ENCODE peak calls at places on chromosomes 13 and 19, in seven cellular contexts. One of them, this sample, is unnamed.
A peak's percentile ranks its signal among the peaks of the same experiment; 100 is the strongest.

GRCh38 chr13:114219406-114219805 is 15.3 kb upstream of the CDC16 start:
- DNase-seq in omental fat pad: no peak
- DNase-seq in AG09319: no peak
- DNase-seq in K562: no peak
- DNase-seq in fibroblast of pulmonary artery: peak; percentile 41
- DNase-seq in fibroblast of lung: no peak
- DNase-seq in thoracic aorta: no peak
- DNase-seq in this sample: no peak

GRCh38 chr19:51688665-51689571 is 4.2 kb upstream of the SPACA6 start:
- DNase-seq in omental fat pad: peak; percentile 66
- DNase-seq in AG09319: peak; percentile 97
- DNase-seq in K562: peak; percentile 79
- DNase-seq in fibroblast of pulmonary artery: peak; percentile 97
- DNase-seq in fibroblast of lung: peak; percentile 96
- DNase-seq in thoracic aorta: peak; percentile 74
- DNase-seq in this sample: peak; percentile 75

GRCh38 chr19:11377237-11377636 is 2.8 kb downstream of the SWSAP1 start:
- DNase-seq in omental fat pad: peak; percentile 52
- DNase-seq in AG09319: peak; percentile 45
- DNase-seq in K562: peak; percentile 43
- DNase-seq in fibroblast of pulmonary artery: peak; percentile 79
- DNase-seq in fibroblast of lung: peak; percentile 92
- DNase-seq in thoracic aorta: no peak
- DNase-seq in this sample: peak; percentile 46

GRCh38 chr13:51684076-51684475 is 99.8 kb downstream of the WDFY2 start:
- DNase-seq in omental fat pad: no peak
- DNase-seq in AG09319: peak; percentile 28
- DNase-seq in K562: no peak
- DNase-seq in fibroblast of pulmonary artery: peak; percentile 38
- DNase-seq in fibroblast of lung: no peak
- DNase-seq in thoracic aorta: no peak
- DNase-seq in this sample: no peak

GRCh38 chr19:15251749-15252397 is 19.6 kb upstream of the EPHX3 start:
- DNase-seq in omental fat pad: peak; percentile 31
- DNase-seq in AG09319: peak; percentile 92
- DNase-seq in K562: peak; percentile 68
- DNase-seq in fibroblast of pulmonary artery: peak; percentile 98
- DNase-seq in fibroblast of lung: peak; percentile 98
- DNase-seq in thoracic aorta: peak; percentile 50
- DNase-seq in this sample: peak; percentile 78

GRCh38 chr19:5403968-5404640 is 51.1 kb upstream of the ZNRF4 start:
- DNase-seq in omental fat pad: peak; percentile 80
- DNase-seq in AG09319: peak; percentile 52
- DNase-seq in K562: peak; percentile 86
- DNase-seq in fibroblast of pulmonary artery: peak; percentile 90
- DNase-seq in fibroblast of lung: peak; percentile 83
- DNase-seq in thoracic aorta: peak; percentile 5
- DNase-seq in this sample: peak; percentile 87

GRCh38 chr19:46515879-46516350 is 20.2 kb upstream of the PNMA8B start:
- DNase-seq in omental fat pad: no peak
- DNase-seq in AG09319: no peak
- DNase-seq in K562: peak; percentile 79
- DNase-seq in fibroblast of pulmonary artery: peak; percentile 59
- DNase-seq in fibroblast of lung: peak; percentile 44
- DNase-seq in thoracic aorta: no peak
- DNase-seq in this sample: peak; percentile 57

GRCh38 chr13:33218020-33218419 is 67.5 kb downstream of the STARD13 start:
- DNase-seq in omental fat pad: no peak
- DNase-seq in AG09319: no peak
- DNase-seq in K562: no peak
- DNase-seq in fibroblast of pulmonary artery: peak; percentile 48
- DNase-seq in fibroblast of lung: no peak
- DNase-seq in thoracic aorta: no peak
- DNase-seq in this sample: peak; percentile 78

GRCh38 chr13:42283574-42283973 is 11.6 kb downstream of the AKAP11 start:
- DNase-seq in omental fat pad: no peak
- DNase-seq in AG09319: no peak
- DNase-seq in K562: no peak
- DNase-seq in fibroblast of pulmonary artery: no peak
- DNase-seq in fibroblast of lung: no peak
- DNase-seq in thoracic aorta: no peak
- DNase-seq in this sample: no peak

GRCh38 chr13:104810242-104810641 is 1725.2 kb downstream of the EFNB2 start:
- DNase-seq in omental fat pad: no peak
- DNase-seq in AG09319: no peak
- DNase-seq in K562: no peak
- DNase-seq in fibroblast of pulmonary artery: no peak
- DNase-seq in fibroblast of lung: no peak
- DNase-seq in thoracic aorta: no peak
- DNase-seq in this sample: no peak

GRCh38 chr13:51241720-51242119 is 19.5 kb downstream of the FAM124A start:
- DNase-seq in omental fat pad: no peak
- DNase-seq in AG09319: no peak
- DNase-seq in K562: no peak
- DNase-seq in fibroblast of pulmonary artery: peak; percentile 92
- DNase-seq in fibroblast of lung: peak; percentile 83
- DNase-seq in thoracic aorta: no peak
- DNase-seq in this sample: no peak

GRCh38 chr13:92657565-92657964 is 569.0 kb upstream of the GPC6 start:
- DNase-seq in omental fat pad: no peak
- DNase-seq in AG09319: no peak
- DNase-seq in K562: no peak
- DNase-seq in fibroblast of pulmonary artery: peak; percentile 66
- DNase-seq in fibroblast of lung: peak; percentile 2
- DNase-seq in thoracic aorta: no peak
- DNase-seq in this sample: no peak

GRCh38 chr19:28655054-28655453 is 557.9 kb downstream of the UQCRFS1 start:
- DNase-seq in omental fat pad: no peak
- DNase-seq in AG09319: no peak
- DNase-seq in K562: no peak
- DNase-seq in fibroblast of pulmonary artery: no peak
- DNase-seq in fibroblast of lung: no peak
- DNase-seq in thoracic aorta: no peak
- DNase-seq in this sample: no peak

GRCh38 chr19:46442808-46443450 is 14.2 kb upstream of the PNMA8C start:
- DNase-seq in omental fat pad: no peak
- DNase-seq in AG09319: peak; percentile 34
- DNase-seq in K562: no peak
- DNase-seq in fibroblast of pulmonary artery: peak; percentile 81
- DNase-seq in fibroblast of lung: peak; percentile 76
- DNase-seq in thoracic aorta: no peak
- DNase-seq in this sample: peak; percentile 73

GRCh38 chr13:67880916-67881315 is 650.8 kb upstream of the PCDH9 start:
- DNase-seq in omental fat pad: no peak
- DNase-seq in AG09319: no peak
- DNase-seq in K562: no peak
- DNase-seq in fibroblast of pulmonary artery: no peak
- DNase-seq in fibroblast of lung: no peak
- DNase-seq in thoracic aorta: no peak
- DNase-seq in this sample: peak; percentile 11

GRCh38 chr13:97228850-97229521 is 6.9 kb downstream of the MBNL2 start:
- DNase-seq in omental fat pad: no peak
- DNase-seq in AG09319: no peak
- DNase-seq in K562: no peak
- DNase-seq in fibroblast of pulmonary artery: peak; percentile 83
- DNase-seq in fibroblast of lung: no peak
- DNase-seq in thoracic aorta: no peak
- DNase-seq in this sample: no peak

GRCh38 chr13:23979361-23980159 is 82.3 kb upstream of the C1QTNF9B start:
- DNase-seq in omental fat pad: peak; percentile 58
- DNase-seq in AG09319: peak; percentile 53
- DNase-seq in K562: no peak
- DNase-seq in fibroblast of pulmonary artery: peak; percentile 94
- DNase-seq in fibroblast of lung: peak; percentile 85
- DNase-seq in thoracic aorta: peak; percentile 24
- DNase-seq in this sample: peak; percentile 63

GRCh38 chr19:4742717-4743646 is 19.3 kb upstream of the DPP9 start:
- DNase-seq in omental fat pad: no peak
- DNase-seq in AG09319: no peak
- DNase-seq in K562: no peak
- DNase-seq in fibroblast of pulmonary artery: no peak
- DNase-seq in fibroblast of lung: no peak
- DNase-seq in thoracic aorta: no peak
- DNase-seq in this sample: no peak

GRCh38 chr19:2922987-2923386 is 21.8 kb downstream of the ZNF77 start:
- DNase-seq in omental fat pad: no peak
- DNase-seq in AG09319: no peak
- DNase-seq in K562: peak; percentile 36
- DNase-seq in fibroblast of pulmonary artery: peak; percentile 18
- DNase-seq in fibroblast of lung: no peak
- DNase-seq in thoracic aorta: no peak
- DNase-seq in this sample: no peak

GRCh38 chr13:59770451-59770850 is 393.3 kb downstream of the DIAPH3 start:
- DNase-seq in omental fat pad: no peak
- DNase-seq in AG09319: no peak
- DNase-seq in K562: no peak
- DNase-seq in fibroblast of pulmonary artery: no peak
- DNase-seq in fibroblast of lung: no peak
- DNase-seq in thoracic aorta: no peak
- DNase-seq in this sample: no peak

GRCh38 chr13:59766236-59766635 is 397.5 kb downstream of the DIAPH3 start:
- DNase-seq in omental fat pad: no peak
- DNase-seq in AG09319: no peak
- DNase-seq in K562: no peak
- DNase-seq in fibroblast of pulmonary artery: no peak
- DNase-seq in fibroblast of lung: no peak
- DNase-seq in thoracic aorta: no peak
- DNase-seq in this sample: no peak

GRCh38 chr13:59774511-59774911 is 389.2 kb downstream of the DIAPH3 start:
- DNase-seq in omental fat pad: no peak
- DNase-seq in AG09319: peak; percentile 38
- DNase-seq in K562: no peak
- DNase-seq in fibroblast of pulmonary artery: peak; percentile 63
- DNase-seq in fibroblast of lung: peak; percentile 77
- DNase-seq in thoracic aorta: no peak
- DNase-seq in this sample: peak; percentile 15

GRCh38 chr13:59776924-59777690 is 386.6 kb downstream of the DIAPH3 start:
- DNase-seq in omental fat pad: no peak
- DNase-seq in AG09319: no peak
- DNase-seq in K562: no peak
- DNase-seq in fibroblast of pulmonary artery: peak; percentile 88
- DNase-seq in fibroblast of lung: peak; percentile 88
- DNase-seq in thoracic aorta: no peak
- DNase-seq in this sample: peak; percentile 69

GRCh38 chr13:59771272-59771671 is 392.5 kb downstream of the DIAPH3 start:
- DNase-seq in omental fat pad: no peak
- DNase-seq in AG09319: no peak
- DNase-seq in K562: peak; percentile 4
- DNase-seq in fibroblast of pulmonary artery: peak; percentile 47
- DNase-seq in fibroblast of lung: peak; percentile 57
- DNase-seq in thoracic aorta: no peak
- DNase-seq in this sample: peak; percentile 8
- TF ChIP-seq CTCF in omental fat pad: no peak
- TF ChIP-seq CTCF in AG09319: peak; percentile 74
- TF ChIP-seq CTCF in K562: peak; percentile 24
- TF ChIP-seq CTCF in fibroblast of pulmonary artery: peak; percentile 79
- TF ChIP-seq CTCF in fibroblast of lung: peak; percentile 74
- TF ChIP-seq CTCF in thoracic aorta: peak; percentile 22
- TF ChIP-seq CTCF in this sample: peak; percentile 52

DNA sequence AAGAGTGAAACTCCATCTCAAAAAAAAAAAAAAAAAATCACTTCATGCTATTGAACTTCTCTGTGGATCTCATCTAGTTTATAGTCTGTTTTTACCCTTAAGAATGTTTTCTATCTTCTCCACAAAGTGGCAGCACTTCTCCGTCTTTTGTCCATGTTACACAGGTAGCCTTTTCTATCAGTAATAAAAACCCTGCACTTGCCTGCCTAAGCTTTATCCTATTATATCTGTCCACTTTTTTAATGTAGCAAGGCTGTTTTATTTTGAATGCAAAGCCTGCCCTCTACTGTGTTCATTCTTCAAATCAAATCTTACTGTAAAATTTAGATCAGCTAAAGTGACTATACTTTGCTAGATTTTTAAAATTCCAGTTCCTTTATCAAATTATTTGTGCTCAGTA is 124.0 kb downstream of the STOML3 start:
- DNase-seq in omental fat pad: no peak
- DNase-seq in AG09319: no peak
- DNase-seq in K562: no peak
- DNase-seq in fibroblast of pulmonary artery: no peak
- DNase-seq in fibroblast of lung: no peak
- DNase-seq in thoracic aorta: no peak
- DNase-seq in this sample: peak; percentile 29
- TF ChIP-seq CTCF in omental fat pad: no peak
- TF ChIP-seq CTCF in AG09319: no peak
- TF ChIP-seq CTCF in K562: no peak
- TF ChIP-seq CTCF in fibroblast of pulmonary artery: no peak
- TF ChIP-seq CTCF in fibroblast of lung: no peak
- TF ChIP-seq CTCF in thoracic aorta: no peak
- TF ChIP-seq CTCF in this sample: no peak

GRCh38 chr19:39316627-39317321 is 3.9 kb downstream of the LRFN1 start:
- DNase-seq in omental fat pad: no peak
- DNase-seq in AG09319: no peak
- DNase-seq in K562: no peak
- DNase-seq in fibroblast of pulmonary artery: no peak
- DNase-seq in fibroblast of lung: no peak
- DNase-seq in thoracic aorta: no peak
- DNase-seq in this sample: no peak

GRCh38 chr19:39315933-39316332 is 4.7 kb downstream of the LRFN1 start:
- DNase-seq in omental fat pad: no peak
- DNase-seq in AG09319: no peak
- DNase-seq in K562: no peak
- DNase-seq in fibroblast of pulmonary artery: no peak
- DNase-seq in fibroblast of lung: no peak
- DNase-seq in thoracic aorta: no peak
- DNase-seq in this sample: no peak

GRCh38 chr19:39318690-39319089 is 2.0 kb downstream of the LRFN1 start:
- DNase-seq in omental fat pad: no peak
- DNase-seq in AG09319: no peak
- DNase-seq in K562: no peak
- DNase-seq in fibroblast of pulmonary artery: no peak
- DNase-seq in fibroblast of lung: no peak
- DNase-seq in thoracic aorta: no peak
- DNase-seq in this sample: no peak

GRCh38 chr19:39318071-39318470 is 2.6 kb downstream of the LRFN1 start:
- DNase-seq in omental fat pad: no peak
- DNase-seq in AG09319: no peak
- DNase-seq in K562: no peak
- DNase-seq in fibroblast of pulmonary artery: no peak
- DNase-seq in fibroblast of lung: no peak
- DNase-seq in thoracic aorta: no peak
- DNase-seq in this sample: no peak

DNA sequence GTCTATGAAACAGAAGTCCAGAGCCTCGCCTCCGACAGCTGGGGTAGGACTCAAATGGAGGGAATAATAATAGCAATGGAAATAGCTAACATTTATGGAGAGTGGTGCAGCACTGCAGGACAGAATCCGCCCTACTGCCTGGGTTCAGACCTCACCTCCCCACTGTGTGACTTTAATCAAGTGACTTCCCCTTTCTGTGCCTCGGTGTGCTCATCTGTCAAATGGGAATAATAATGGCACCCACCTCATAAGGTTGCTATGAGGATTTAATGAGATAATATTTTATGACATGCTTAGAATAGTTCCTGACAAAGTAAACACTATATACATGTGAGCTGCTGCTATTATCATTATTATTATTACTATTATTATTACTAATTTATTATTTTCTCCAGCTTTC is 3.2 kb downstream of the LRFN1 start:
- DNase-seq in omental fat pad: no peak
- DNase-seq in AG09319: no peak
- DNase-seq in K562: no peak
- DNase-seq in fibroblast of pulmonary artery: no peak
- DNase-seq in fibroblast of lung: no peak
- DNase-seq in thoracic aorta: no peak
- DNase-seq in this sample: no peak
- TF ChIP-seq CTCF in omental fat pad: no peak
- TF ChIP-seq CTCF in AG09319: no peak
- TF ChIP-seq CTCF in K562: no peak
- TF ChIP-seq CTCF in fibroblast of pulmonary artery: no peak
- TF ChIP-seq CTCF in fibroblast of lung: no peak
- TF ChIP-seq CTCF in thoracic aorta: no peak
- TF ChIP-seq CTCF in this sample: no peak

GRCh38 chr19:19262190-19263057 is 10.7 kb downstream of the TM6SF2 start:
- DNase-seq in omental fat pad: no peak
- DNase-seq in AG09319: no peak
- DNase-seq in K562: peak; percentile 41
- DNase-seq in fibroblast of pulmonary artery: no peak
- DNase-seq in fibroblast of lung: no peak
- DNase-seq in thoracic aorta: no peak
- DNase-seq in this sample: no peak
- TF ChIP-seq CTCF in omental fat pad: no peak
- TF ChIP-seq CTCF in AG09319: no peak
- TF ChIP-seq CTCF in K562: no peak
- TF ChIP-seq CTCF in fibroblast of pulmonary artery: no peak
- TF ChIP-seq CTCF in fibroblast of lung: no peak
- TF ChIP-seq CTCF in thoracic aorta: no peak
- TF ChIP-seq CTCF in this sample: no peak